ENCODE peak calls at places on chromosomes 16 and 17, in four cellular contexts. G is HepG2, Y is HCT116, K is GM12878. H is an unnamed sample. For H4K20me1, the result is how much of the 10 kb centered on the place peaks cover.

GRCh38 chr16:85733839-85734170 is 17.1 kb downstream of the C16orf74 start:
- DNase-seq in G (no peak), Y (no peak), K (no peak), H (peak)

GRCh38 chr16:73483076-73483791 is 435.3 kb upstream of the ZFHX3 start:
- DNase-seq in G (no peak), Y (no peak), K (no peak), H (no peak)

GRCh38 chr17:42363231-42363630 is 25.0 kb downstream of the STAT3 start:
- DNase-seq in G (no peak), Y (no peak), K (no peak), H (no peak)

GRCh38 chr16:31145398-31145990 is 4.4 kb downstream of the PRSS36 start:
- DNase-seq in G (peak), Y (no peak), K (no peak), H (no peak)

GRCh38 chr17:83189673-83190385 is 110.4 kb downstream of the METRNL start:
- DNase-seq in G (peak), Y (no peak), K (no peak), H (no peak)

GRCh38 chr17:49516190-49516589 is 21.1 kb downstream of the NGFR start:
- DNase-seq in G (no peak), Y (no peak), K (no peak), H (no peak)

GRCh38 chr17:3019761-3020160 is 43.6 kb downstream of the OR1D5 start:
- DNase-seq in G (no peak), Y (no peak), K (no peak), H (no peak)

GRCh38 chr17:70563301-70563820 is 394.0 kb downstream of the KCNJ2 start:
- DNase-seq in G (no peak), Y (no peak), K (no peak), H (no peak)

GRCh38 chr17:80227666-80228065 is 7.4 kb downstream of the SLC26A11 start:
- DNase-seq in G (no peak), Y (no peak), K (no peak), H (no peak)

GRCh38 chr16:56525154-56525720 is 5.4 kb upstream of the BBS2 start:
- DNase-seq in G (no peak), Y (no peak), K (no peak), H (no peak)

DNA sequence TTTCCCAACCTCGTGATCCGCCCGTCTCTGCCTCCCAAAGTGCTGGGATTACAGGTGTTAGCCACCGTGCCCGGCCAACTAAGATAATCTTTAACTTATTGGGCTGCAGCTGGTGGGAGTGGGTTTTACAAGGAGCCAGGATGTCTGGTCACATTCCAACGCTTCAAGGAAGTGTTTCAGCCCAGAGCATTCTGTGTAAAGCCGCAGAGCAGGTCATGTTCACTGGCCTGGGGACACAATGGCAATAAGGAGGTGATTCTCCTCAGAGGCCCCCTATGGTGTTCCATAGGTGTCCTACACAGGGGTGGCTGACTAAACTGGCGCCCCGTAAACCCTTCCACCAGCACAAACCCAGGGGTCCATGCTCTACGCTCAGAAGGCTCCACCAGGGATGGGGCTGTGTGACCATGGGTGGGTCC is 1.2 kb downstream of the QPRT start:
- DNase-seq in G (peak), Y (no peak), K (no peak), H (no peak)
- TF ChIP-seq SRF in G (no peak), Y (no peak), K (no peak), H (no peak)

GRCh38 chr17:28008526-28008925 is 34.0 kb upstream of the NLK start:
- DNase-seq in G (peak), Y (peak), K (no peak), H (peak)
- TF ChIP-seq REST in G (peak), Y (peak), K (peak), H (peak)

GRCh38 chr17:61395983-61396585 is 3.6 kb upstream of the TBX2 start:
- DNase-seq in G (no peak), Y (no peak), K (no peak), H (no peak)

GRCh38 chr17:61398721-61399130 is 917 bp upstream of the TBX2 start:
- DNase-seq in G (no peak), Y (no peak), K (no peak), H (no peak)

GRCh38 chr17:61396586-61397085 is 3.0 kb upstream of the TBX2 start:
- DNase-seq in G (no peak), Y (no peak), K (no peak), H (no peak)

GRCh38 chr17:61395409-61395982 is 4.1 kb upstream of the TBX2 start:
- DNase-seq in G (no peak), Y (no peak), K (no peak), H (no peak)

GRCh38 chr17:61397086-61397842 is 2.4 kb upstream of the TBX2 start:
- DNase-seq in G (no peak), Y (no peak), K (no peak), H (no peak)
- H4K20me1 ChIP-seq in G (under half), Y (under half), K (under half), H (under half)

GRCh38 chr16:10383626-10384025 is 2.2 kb upstream of the ATF7IP2 start:
- DNase-seq in G (no peak), Y (no peak), K (no peak), H (no peak)

GRCh38 chr16:10387378-10387681 is 1.5 kb downstream of the ATF7IP2 start:
- DNase-seq in G (no peak), Y (no peak), K (no peak), H (no peak)

GRCh38 chr16:10386517-10387377 is 886 bp downstream of the ATF7IP2 start:
- DNase-seq in G (peak), Y (no peak), K (peak), H (no peak)

GRCh38 chr16:10388987-10389386 is 3.1 kb downstream of the ATF7IP2 start:
- DNase-seq in G (no peak), Y (no peak), K (no peak), H (peak)

GRCh38 chr16:10385725-10386516 is at the start of gene ATF7IP2:
- DNase-seq in G (peak), Y (peak), K (peak), H (peak)
- TF ChIP-seq SRF in G (peak), Y (no peak), K (no peak), H (no peak)

GRCh38 chr16:234468-235305 is at the start of gene FAM234A:
- DNase-seq in G (peak), Y (peak), K (peak), H (peak)
- TF ChIP-seq REST in G (no peak), Y (no peak), K (no peak), H (no peak)

DNA sequence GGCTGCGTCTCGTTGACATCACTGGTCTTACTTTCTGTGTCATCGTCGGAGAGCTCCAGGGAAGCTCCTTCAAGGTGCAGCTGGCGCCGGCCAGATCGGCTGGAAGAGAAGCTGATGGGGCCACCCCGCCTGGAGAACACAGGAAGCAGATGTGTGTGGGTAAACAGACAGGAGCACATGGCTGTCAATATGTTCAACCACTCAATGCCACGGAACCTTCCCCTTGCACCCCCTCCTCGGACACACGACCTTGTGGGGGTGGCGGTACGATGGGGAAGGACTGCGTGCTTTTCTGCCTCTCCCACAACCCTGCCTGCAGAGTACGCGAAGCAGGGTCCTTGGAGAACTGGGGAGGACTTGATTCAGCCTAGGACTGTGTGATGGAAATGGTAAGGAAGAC is 40.1 kb downstream of the NDEL1 start:
- DNase-seq in G (no peak), Y (no peak), K (no peak), H (no peak)
- H4K20me1 ChIP-seq in G (under half), Y (under half), K (under half), H (under half)

DNA sequence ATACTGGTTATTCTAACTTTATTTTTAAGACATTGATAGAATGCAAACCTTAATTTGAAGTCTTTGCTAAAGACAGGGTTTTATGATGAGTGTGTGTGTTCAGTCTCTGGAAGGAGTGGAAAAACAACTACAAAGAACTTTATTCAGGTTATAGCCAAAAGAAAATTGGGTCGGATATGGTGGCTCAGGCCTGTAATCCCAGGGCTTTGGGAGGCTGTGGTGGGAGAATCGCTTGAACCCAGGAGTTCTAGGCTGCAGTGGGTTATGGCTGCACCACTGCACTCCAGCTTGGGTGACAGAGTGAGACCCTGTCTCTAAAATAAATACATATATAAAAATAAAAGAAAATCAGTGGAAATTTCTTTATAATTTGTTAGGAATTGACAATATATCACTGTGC is 581.5 kb upstream of the CA10 start:
- DNase-seq in G (no peak), Y (no peak), K (no peak), H (no peak)
- TF ChIP-seq SRF in G (no peak), Y (no peak), K (no peak), H (no peak)

H was measured in K562.